ENCODE peak calls at places on chromosome 10, in four cellular contexts. One of them, this sample, is unnamed.

GRCh38 chr10:45547966-45548513 is 124.5 kb downstream of the ZFAND4 start:
- DNase-seq in stomach: no peak
- DNase-seq in transverse colon: no peak
- DNase-seq in esophagus squamous epithelium: no peak
- DNase-seq in this sample: no peak

GRCh38 chr10:127556911-127557310 is 7.8 kb downstream of the NPS start:
- DNase-seq in stomach: no peak
- DNase-seq in esophagus squamous epithelium: no peak
- DNase-seq in transverse colon: no peak
- DNase-seq in this sample: no peak

GRCh38 chr10:113993489-113993932 is 50.2 kb upstream of the ADRB1 start:
- DNase-seq in esophagus squamous epithelium: no peak
- DNase-seq in stomach: no peak
- DNase-seq in transverse colon: no peak
- DNase-seq in this sample: no peak

GRCh38 chr10:72690071-72690755 is 1.7 kb upstream of the MCU start:
- DNase-seq in transverse colon: no peak
- DNase-seq in stomach: no peak
- DNase-seq in esophagus squamous epithelium: no peak
- DNase-seq in this sample: no peak

GRCh38 chr10:42367532-42368230 is 270.7 kb downstream of the ZNF33B start:
- DNase-seq in stomach: no peak
- DNase-seq in transverse colon: peak
- DNase-seq in esophagus squamous epithelium: peak
- DNase-seq in this sample: peak

GRCh38 chr10:49666054-49666453 is 13.4 kb upstream of the C10orf53 start:
- DNase-seq in stomach: no peak
- DNase-seq in transverse colon: no peak
- DNase-seq in esophagus squamous epithelium: no peak
- DNase-seq in this sample: no peak

GRCh38 chr10:110387983-110388681 is 83.4 kb upstream of the SMNDC1 start:
- DNase-seq in transverse colon: no peak
- DNase-seq in esophagus squamous epithelium: no peak
- DNase-seq in stomach: no peak
- DNase-seq in this sample: no peak

GRCh38 chr10:100370976-100371706 is 24.1 kb downstream of the SCD start:
- DNase-seq in transverse colon: peak
- DNase-seq in esophagus squamous epithelium: no peak
- DNase-seq in stomach: peak
- DNase-seq in this sample: peak

GRCh38 chr10:43199684-43200537 is 61.7 kb downstream of the CSGALNACT2 start:
- DNase-seq in esophagus squamous epithelium: no peak
- DNase-seq in transverse colon: no peak
- DNase-seq in stomach: peak
- DNase-seq in this sample: peak

GRCh38 chr10:100362570-100363496 is 15.8 kb downstream of the SCD start:
- DNase-seq in transverse colon: no peak
- DNase-seq in esophagus squamous epithelium: no peak
- DNase-seq in stomach: no peak
- DNase-seq in this sample: no peak

GRCh38 chr10:117736655-117737054 is 194.1 kb downstream of the EMX2 start:
- DNase-seq in stomach: no peak
- DNase-seq in transverse colon: no peak
- DNase-seq in esophagus squamous epithelium: no peak
- DNase-seq in this sample: no peak

GRCh38 chr10:112394475-112394875 is 20.6 kb downstream of the ACSL5 start:
- DNase-seq in stomach: peak
- DNase-seq in esophagus squamous epithelium: no peak
- DNase-seq in transverse colon: peak
- DNase-seq in this sample: no peak

GRCh38 chr10:60967854-60968484 is 24.0 kb upstream of the RHOBTB1 start:
- DNase-seq in esophagus squamous epithelium: no peak
- DNase-seq in stomach: no peak
- DNase-seq in transverse colon: no peak
- DNase-seq in this sample: no peak

GRCh38 chr10:31158000-31158658 is 126.5 kb upstream of the ZNF438 start:
- DNase-seq in esophagus squamous epithelium: no peak
- DNase-seq in transverse colon: no peak
- DNase-seq in stomach: no peak
- DNase-seq in this sample: no peak

GRCh38 chr10:126062132-126063032 is 166.0 kb downstream of the FANK1 start:
- DNase-seq in esophagus squamous epithelium: no peak
- DNase-seq in transverse colon: peak
- DNase-seq in stomach: peak
- DNase-seq in this sample: peak

GRCh38 chr10:32077896-32078295 is 21.7 kb upstream of the KIF5B start:
- DNase-seq in stomach: no peak
- DNase-seq in esophagus squamous epithelium: no peak
- DNase-seq in transverse colon: no peak
- DNase-seq in this sample: peak

GRCh38 chr10:123154943-123155505 is 822 bp downstream of the BUB3 start:
- DNase-seq in esophagus squamous epithelium: no peak
- DNase-seq in stomach: no peak
- DNase-seq in transverse colon: peak
- DNase-seq in this sample: no peak

GRCh38 chr10:124119933-124120332 is 26.5 kb upstream of the CHST15 start:
- DNase-seq in stomach: no peak
- DNase-seq in transverse colon: no peak
- DNase-seq in esophagus squamous epithelium: no peak
- DNase-seq in this sample: peak

GRCh38 chr10:3901370-3901769 is 116.4 kb upstream of the KLF6 start:
- DNase-seq in stomach: no peak
- DNase-seq in esophagus squamous epithelium: no peak
- DNase-seq in transverse colon: no peak
- DNase-seq in this sample: no peak

GRCh38 chr10:3897156-3897555 is 112.1 kb upstream of the KLF6 start:
- DNase-seq in esophagus squamous epithelium: no peak
- DNase-seq in transverse colon: no peak
- DNase-seq in stomach: no peak
- DNase-seq in this sample: no peak

GRCh38 chr10:3902054-3902808 is 117.2 kb upstream of the KLF6 start:
- DNase-seq in stomach: no peak
- DNase-seq in esophagus squamous epithelium: no peak
- DNase-seq in transverse colon: peak
- DNase-seq in this sample: no peak

GRCh38 chr10:3895045-3895609 is 110.1 kb upstream of the KLF6 start:
- DNase-seq in stomach: no peak
- DNase-seq in transverse colon: no peak
- DNase-seq in esophagus squamous epithelium: no peak
- DNase-seq in this sample: no peak

GRCh38 chr10:3898821-3899220 is 113.8 kb upstream of the KLF6 start:
- DNase-seq in transverse colon: no peak
- DNase-seq in esophagus squamous epithelium: no peak
- DNase-seq in stomach: peak
- DNase-seq in this sample: no peak
- TF ChIP-seq POLR2A in transverse colon: no peak
- TF ChIP-seq POLR2A in esophagus squamous epithelium: no peak
- TF ChIP-seq POLR2A in stomach: no peak
- TF ChIP-seq POLR2A in this sample: no peak

DNA sequence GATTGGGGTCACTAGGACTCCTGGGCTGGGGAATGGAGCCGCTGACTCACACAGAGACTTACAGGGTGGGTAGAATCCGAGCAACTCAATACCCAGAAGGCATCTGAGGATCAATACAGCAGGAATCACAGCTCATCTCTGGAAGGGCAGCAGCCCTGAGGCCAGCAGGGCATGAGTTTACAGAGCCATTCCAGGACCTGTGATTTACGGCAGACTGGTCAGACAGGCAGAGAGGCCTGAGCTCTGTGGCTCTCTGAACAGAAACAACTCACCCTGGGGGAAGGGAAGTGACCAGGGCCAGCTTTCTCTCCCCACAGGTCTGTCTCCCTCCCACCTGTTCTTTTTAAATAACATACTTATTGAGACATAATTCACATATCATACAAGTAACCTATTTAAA is 88.2 kb upstream of the CXCL12 start:
- DNase-seq in stomach: no peak
- DNase-seq in esophagus squamous epithelium: no peak
- DNase-seq in transverse colon: no peak
- DNase-seq in this sample: no peak
- TF ChIP-seq CTCF in stomach: no peak
- TF ChIP-seq CTCF in esophagus squamous epithelium: no peak
- TF ChIP-seq CTCF in transverse colon: no peak
- TF ChIP-seq CTCF in this sample: no peak

GRCh38 chr10:34017281-34017680 is 682.8 kb upstream of the NRP1 start:
- DNase-seq in esophagus squamous epithelium: no peak
- DNase-seq in stomach: no peak
- DNase-seq in transverse colon: no peak
- DNase-seq in this sample: no peak

GRCh38 chr10:34018129-34018528 is 683.7 kb upstream of the NRP1 start:
- DNase-seq in esophagus squamous epithelium: no peak
- DNase-seq in transverse colon: no peak
- DNase-seq in stomach: no peak
- DNase-seq in this sample: no peak

GRCh38 chr10:34018811-34019210 is 684.3 kb upstream of the NRP1 start:
- DNase-seq in transverse colon: no peak
- DNase-seq in esophagus squamous epithelium: no peak
- DNase-seq in stomach: no peak
- DNase-seq in this sample: no peak

GRCh38 chr10:34015700-34016099 is 681.2 kb upstream of the NRP1 start:
- DNase-seq in stomach: no peak
- DNase-seq in esophagus squamous epithelium: no peak
- DNase-seq in transverse colon: no peak
- DNase-seq in this sample: no peak

GRCh38 chr10:34016541-34016940 is 682.1 kb upstream of the NRP1 start:
- DNase-seq in stomach: no peak
- DNase-seq in transverse colon: no peak
- DNase-seq in esophagus squamous epithelium: no peak
- DNase-seq in this sample: no peak
- H3K4me3 ChIP-seq in stomach: no peak
- H3K4me3 ChIP-seq in transverse colon: no peak
- H3K4me3 ChIP-seq in esophagus squamous epithelium: no peak
- H3K4me3 ChIP-seq in this sample: no peak

GRCh38 chr10:92760609-92761008 is 70.9 kb downstream of the HHEX start:
- DNase-seq in esophagus squamous epithelium: no peak
- DNase-seq in stomach: no peak
- DNase-seq in transverse colon: no peak
- DNase-seq in this sample: no peak
- TF ChIP-seq POLR2A in esophagus squamous epithelium: no peak
- TF ChIP-seq POLR2A in stomach: no peak
- TF ChIP-seq POLR2A in transverse colon: no peak
- TF ChIP-seq POLR2A in this sample: no peak

DNA sequence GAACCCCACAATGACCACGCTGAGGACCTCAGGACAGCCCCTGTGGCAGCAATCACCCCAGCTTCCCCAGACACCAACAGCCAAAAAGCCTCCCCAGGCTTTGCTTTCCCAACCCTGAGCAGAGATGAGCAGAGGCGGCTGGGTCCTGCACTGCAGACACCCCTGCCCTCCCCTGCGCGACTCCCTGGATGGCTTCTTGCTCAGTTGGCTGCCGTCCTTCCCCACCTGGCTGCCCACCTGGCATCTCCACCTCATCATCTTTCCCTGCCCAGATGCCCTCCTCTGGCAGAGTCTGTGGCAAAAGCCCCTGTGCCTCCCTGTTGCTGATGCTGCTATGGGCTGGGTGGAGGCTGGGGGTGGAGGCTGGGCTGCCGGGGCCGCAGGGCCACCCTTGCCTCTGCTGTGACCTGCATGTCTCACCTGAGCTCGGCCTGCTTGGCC is 567.8 kb downstream of the TCERG1L start:
- DNase-seq in transverse colon: no peak
- DNase-seq in esophagus squamous epithelium: no peak
- DNase-seq in stomach: no peak
- DNase-seq in this sample: peak
- TF ChIP-seq CTCF in transverse colon: no peak
- TF ChIP-seq CTCF in esophagus squamous epithelium: no peak
- TF ChIP-seq CTCF in stomach: no peak
- TF ChIP-seq CTCF in this sample: no peak

DNA sequence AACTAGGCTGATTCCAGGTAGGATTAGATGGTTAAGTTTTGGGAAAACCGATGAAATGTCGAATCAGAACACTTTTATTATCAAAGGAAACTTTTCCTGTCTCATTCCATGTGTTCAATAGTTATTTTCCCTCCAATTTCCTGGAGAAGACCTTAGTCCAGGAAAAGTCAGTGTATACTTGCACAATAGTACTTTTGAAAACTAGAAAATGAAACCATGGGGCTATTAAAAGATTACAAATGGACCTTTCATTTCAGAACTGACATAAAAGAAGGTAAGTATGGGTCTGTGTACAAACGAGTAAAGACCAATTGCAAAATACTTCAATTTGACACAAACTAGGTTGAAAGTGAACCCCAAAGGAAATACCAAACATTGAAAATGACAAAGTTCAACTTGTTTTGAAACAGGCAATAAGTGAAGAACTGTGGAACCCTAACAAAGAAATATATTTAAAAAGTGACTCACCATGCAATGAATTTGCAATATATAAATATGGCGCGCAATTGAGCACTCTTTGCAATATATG is 2.1 kb downstream of the AVPI1 start:
- DNase-seq in stomach: no peak
- DNase-seq in esophagus squamous epithelium: no peak
- DNase-seq in transverse colon: no peak
- DNase-seq in this sample: no peak
- H3K4me3 ChIP-seq in stomach: peak
- H3K4me3 ChIP-seq in esophagus squamous epithelium: peak
- H3K4me3 ChIP-seq in transverse colon: peak
- H3K4me3 ChIP-seq in this sample: peak

GRCh38 chr10:96043157-96043894 is at the start of gene CCNJ:
- DNase-seq in transverse colon: peak
- DNase-seq in stomach: peak
- DNase-seq in esophagus squamous epithelium: peak
- DNase-seq in this sample: peak
- TF ChIP-seq POLR2A in transverse colon: peak
- TF ChIP-seq POLR2A in stomach: no peak
- TF ChIP-seq POLR2A in esophagus squamous epithelium: no peak
- TF ChIP-seq POLR2A in this sample: no peak

GRCh38 chr10:132163826-132164515 is 22.8 kb upstream of the DPYSL4 start:
- DNase-seq in esophagus squamous epithelium: no peak
- DNase-seq in transverse colon: no peak
- DNase-seq in stomach: no peak
- DNase-seq in this sample: no peak

GRCh38 chr10:132162590-132163277 is 24.0 kb upstream of the DPYSL4 start:
- DNase-seq in stomach: peak
- DNase-seq in transverse colon: peak
- DNase-seq in esophagus squamous epithelium: no peak
- DNase-seq in this sample: no peak

GRCh38 chr10:132164801-132165278 is 21.9 kb upstream of the DPYSL4 start:
- DNase-seq in esophagus squamous epithelium: no peak
- DNase-seq in transverse colon: peak
- DNase-seq in stomach: peak
- DNase-seq in this sample: no peak

GRCh38 chr10:132162021-132162531 is 24.7 kb upstream of the DPYSL4 start:
- DNase-seq in transverse colon: no peak
- DNase-seq in esophagus squamous epithelium: no peak
- DNase-seq in stomach: no peak
- DNase-seq in this sample: no peak

DNA sequence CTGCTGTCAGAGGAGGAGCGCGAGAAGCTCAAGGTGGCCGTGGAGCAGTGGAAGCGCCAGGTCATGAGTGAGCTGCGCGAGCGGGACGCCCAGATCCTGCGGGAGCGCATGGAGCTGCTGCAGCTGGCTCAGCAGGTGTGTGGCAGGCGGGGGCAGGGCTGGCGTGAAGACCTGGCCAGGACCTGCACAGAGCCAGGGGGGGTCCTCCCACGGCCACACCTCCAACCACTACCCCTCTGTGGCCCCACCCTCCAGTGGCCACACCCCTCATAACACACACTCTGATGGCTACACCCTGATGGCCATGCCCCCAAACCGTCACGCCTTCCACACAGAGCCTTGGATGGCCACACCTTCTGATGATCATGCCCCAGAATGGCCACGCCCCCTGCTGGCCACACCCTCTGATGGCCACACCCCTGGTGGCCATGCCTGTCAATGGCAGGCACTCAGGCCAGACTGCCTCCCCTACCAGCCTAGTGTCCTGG is 23.4 kb upstream of the DPYSL4 start:
- DNase-seq in transverse colon: peak
- DNase-seq in esophagus squamous epithelium: no peak
- DNase-seq in stomach: peak
- DNase-seq in this sample: no peak
- TF ChIP-seq CTCF in transverse colon: no peak
- TF ChIP-seq CTCF in esophagus squamous epithelium: no peak
- TF ChIP-seq CTCF in stomach: peak
- TF ChIP-seq CTCF in this sample: no peak